ENCODE peak calls at places on chromosomes 11 and 22, in four cellular contexts. D is amniotic stem cell; S is stimulated activated CD4-positive, alpha-beta T cell treated with anti-CD3 and anti-CD28 coated beads, Interleukin-15, amount 100 ng/mL, for 24 hours; E is SW 1271. A is an unnamed sample.
A peak's percentile ranks its signal among the peaks of the same experiment; 100 is the strongest.

GRCh38 chr11:91859666-91860065 is 365.0 kb upstream of the FAT3 start:
- DNase-seq in E (no peak), D (no peak), S (no peak), A (no peak)

GRCh38 chr11:36186340-36186739 is 102.9 kb downstream of the COMMD9 start:
- DNase-seq in D (no peak), S (no peak), E (no peak), A (no peak)

GRCh38 chr11:14617241-14618027 is 26.2 kb upstream of the PDE3B start:
- DNase-seq in S (no peak), E (no peak), D (no peak), A (no peak)

GRCh38 chr22:45891471-45891995 is 85.4 kb downstream of the WNT7B start:
- DNase-seq in D (no peak), S (no peak), E (no peak), A (no peak)

GRCh38 chr22:19149047-19149883 is 827 bp downstream of the GSC2 start:
- DNase-seq in D (no peak), S (peak; percentile 63), E (no peak), A (no peak)

GRCh38 chr22:31850135-31850534 is 94.2 kb upstream of the YWHAH start:
- DNase-seq in D (no peak), S (no peak), E (no peak), A (no peak)

GRCh38 chr11:76669901-76670474 is 559 bp downstream of the LRRC32 start:
- DNase-seq in E (no peak), S (no peak), D (peak; percentile 64), A (no peak)

GRCh38 chr11:19467904-19468303 is 227.2 kb upstream of the E2F8 start:
- DNase-seq in D (no peak), E (no peak), S (no peak), A (no peak)

GRCh38 chr11:17533782-17534415 is 10.3 kb downstream of the USH1C start:
- DNase-seq in D (no peak), E (no peak), S (no peak), A (no peak)

GRCh38 chr22:27987557-27987956 is 68.5 kb upstream of the PITPNB start:
- DNase-seq in E (no peak), D (peak; percentile 39), S (no peak), A (no peak)

GRCh38 chr22:29256606-29257325 is 11.0 kb downstream of the RHBDD3 start:
- DNase-seq in D (no peak), S (no peak), E (no peak), A (no peak)

GRCh38 chr22:27445876-27446275 is 355.7 kb downstream of the MN1 start:
- DNase-seq in E (no peak), D (no peak), S (no peak), A (no peak)

GRCh38 chr22:29195118-29195963 is 10.4 kb upstream of the EMID1 start:
- DNase-seq in E (no peak), S (no peak), D (no peak), A (no peak)

GRCh38 chr11:67633758-67634365 is 4.1 kb upstream of the NUDT8 start:
- DNase-seq in E (no peak), S (no peak), D (no peak), A (no peak)

GRCh38 chr11:116481126-116481644 is 291.6 kb downstream of the BUD13 start:
- DNase-seq in S (no peak), E (no peak), D (no peak), A (no peak)

GRCh38 chr22:48802576-48802975 is 1025.1 kb downstream of the BRD1 start:
- DNase-seq in S (no peak), D (no peak), E (no peak), A (no peak)

GRCh38 chr11:130390071-130390758 is 38.2 kb downstream of the ADAMTS8 start:
- DNase-seq in D (peak; percentile 27), S (no peak), E (peak; percentile 11), A (no peak)

GRCh38 chr22:47616396-47617020 is 854.1 kb downstream of the TBC1D22A start:
- DNase-seq in E (no peak), D (no peak), S (no peak), A (no peak)

GRCh38 chr22:19691721-19692341 is 22.5 kb upstream of the SEPTIN5 start:
- DNase-seq in D (no peak), E (no peak), S (no peak), A (no peak)

GRCh38 chr22:45911601-45912271 is 65.2 kb downstream of the WNT7B start:
- DNase-seq in S (no peak), E (no peak), D (no peak), A (peak; percentile 86)